ENCODE peak calls at places on chromosome 3, in ten cellular contexts. B, X, K, Q, J, P, O, Z, U and T are unnamed samples. For H3K4me1, the result is how much of the 10 kb centered on the place peaks cover.

GRCh38 chr3:112775011-112775742 is 71.5 kb downstream of the CD200R1L start:
- DNase-seq in B (no peak), X (no peak), K (no peak), Q (no peak), J (no peak), P (no peak), O (no peak), Z (peak), U (no peak), T (no peak)

GRCh38 chr3:152443212-152444023 is 174.7 kb downstream of the MBNL1 start:
- DNase-seq in B (no peak), X (no peak), K (no peak), Q (no peak), J (no peak), P (no peak), O (no peak), Z (no peak), U (no peak), T (no peak)

GRCh38 chr3:123027292-123028232 is at the start of gene SEMA5B:
- DNase-seq in B (peak), X (no peak), K (peak), Q (no peak), J (peak), P (peak), O (no peak), Z (peak), U (peak), T (no peak)

GRCh38 chr3:9129366-9129765 is 120.1 kb downstream of the SRGAP3 start:
- DNase-seq in B (no peak), X (no peak), K (no peak), Q (no peak), J (no peak), P (no peak), O (no peak), Z (no peak), U (no peak), T (no peak)

GRCh38 chr3:10248984-10249748 is 907 bp downstream of the TATDN2 start:
- DNase-seq in B (peak), X (peak), K (peak), Q (peak), J (peak), P (peak), O (no peak), Z (peak), U (peak), T (no peak)

GRCh38 chr3:49609815-49610214 is 55.5 kb downstream of the BSN start:
- DNase-seq in B (no peak), X (no peak), K (no peak), Q (no peak), J (no peak), P (no peak), O (no peak), Z (no peak), U (no peak), T (peak)

GRCh38 chr3:64859625-64860590 is 172.1 kb upstream of the ADAMTS9 start:
- DNase-seq in B (no peak), X (no peak), K (no peak), Q (no peak), J (no peak), P (no peak), O (no peak), Z (peak), U (no peak), T (no peak)

GRCh38 chr3:195072916-195073564 is 197.9 kb downstream of the XXYLT1 start:
- DNase-seq in B (peak), X (no peak), K (no peak), Q (peak), J (no peak), P (no peak), O (no peak), Z (no peak), U (no peak), T (peak)

GRCh38 chr3:40309439-40309924 is at the start of gene EIF1B:
- DNase-seq in B (peak), X (peak), K (peak), Q (peak), J (peak), P (peak), O (peak), Z (peak), U (peak), T (peak)

GRCh38 chr3:115758076-115758763 is 134.9 kb downstream of the GAP43 start:
- DNase-seq in B (no peak), X (no peak), K (no peak), Q (no peak), J (no peak), P (no peak), O (no peak), Z (peak), U (no peak), T (no peak)

GRCh38 chr3:127849368-127849767 is 27.1 kb upstream of the MGLL start:
- DNase-seq in B (no peak), X (no peak), K (peak), Q (no peak), J (no peak), P (no peak), O (no peak), Z (no peak), U (no peak), T (no peak)

GRCh38 chr3:157104521-157104920 is 55.4 kb downstream of the CCNL1 start:
- DNase-seq in B (no peak), X (no peak), K (no peak), Q (no peak), J (no peak), P (peak), O (no peak), Z (no peak), U (no peak), T (no peak)

DNA sequence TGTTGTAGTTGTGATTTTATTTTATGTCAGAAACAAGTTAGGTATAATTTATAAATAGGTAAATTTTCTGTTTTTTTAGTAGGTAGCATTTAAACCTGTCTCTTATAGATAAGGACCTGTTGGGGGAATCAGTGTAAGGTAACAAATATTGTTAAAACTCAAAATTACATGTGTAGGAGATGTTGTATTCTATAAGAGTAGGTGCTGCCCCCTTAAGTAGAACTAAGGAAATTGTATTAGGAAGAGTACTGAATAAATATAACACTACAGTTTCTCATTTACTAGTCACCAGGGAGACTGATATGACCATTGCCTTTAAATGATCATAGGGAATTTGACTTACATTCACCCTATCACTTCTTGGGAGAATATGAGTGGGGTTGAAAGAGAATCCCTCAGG is 31.2 kb downstream of the SLC25A36 start:
- DNase-seq in B (no peak), X (no peak), K (peak), Q (no peak), J (no peak), P (peak), O (no peak), Z (peak), U (no peak), T (no peak)
- TF ChIP-seq CTCF in B (peak), X (peak), K (peak), Q (peak), J (peak), P (peak), O (peak), Z (peak), U (peak), T (no peak)

GRCh38 chr3:124033360-124034015 is 41.6 kb upstream of the ROPN1 start:
- DNase-seq in B (peak), X (peak), K (peak), Q (no peak), J (peak), P (peak), O (no peak), Z (peak), U (peak), T (peak)
- H3K4me1 ChIP-seq in B (under half), X (under half), K (under half), Q (under half), J (under half), P (under half), O (under half), Z (under half), U (under half), T (under half)

GRCh38 chr3:169931747-169932520 is 20.6 kb downstream of the SAMD7 start:
- DNase-seq in B (no peak), X (no peak), K (no peak), Q (no peak), J (no peak), P (no peak), O (no peak), Z (no peak), U (no peak), T (no peak)

DNA sequence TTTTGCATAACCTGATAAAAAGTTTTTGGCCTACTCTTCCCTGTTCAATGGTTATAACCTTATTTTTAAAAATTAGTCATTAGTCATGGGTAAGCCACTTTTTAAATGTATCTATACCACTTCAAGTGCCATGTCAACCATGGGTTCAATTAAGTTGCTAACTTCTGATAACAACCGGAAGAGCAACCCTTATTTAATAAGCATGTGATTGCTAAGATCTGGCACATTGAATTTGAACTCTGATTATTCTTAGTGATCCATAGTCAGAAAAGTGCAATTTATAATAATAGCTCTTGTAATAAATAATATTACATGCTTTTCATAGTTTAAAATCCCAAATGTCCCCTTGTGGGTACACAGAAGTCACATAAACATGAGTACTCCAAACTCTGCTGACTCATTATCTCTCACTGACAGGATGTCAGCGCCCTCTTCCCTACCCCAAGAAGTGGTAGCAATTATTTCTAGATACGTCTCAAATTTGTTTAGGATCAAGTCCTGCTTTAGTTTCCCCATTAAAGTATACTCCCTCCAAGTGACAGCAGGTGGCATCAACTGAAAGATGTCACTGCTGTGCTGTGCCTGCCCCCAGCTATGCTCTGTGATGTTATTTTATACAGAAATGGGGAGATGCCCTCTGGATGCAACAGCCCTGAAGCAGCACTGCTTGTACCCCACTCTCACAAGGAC is 18.6 kb downstream of the SAMD7 start:
- DNase-seq in B (no peak), X (no peak), K (no peak), Q (no peak), J (no peak), P (no peak), O (no peak), Z (no peak), U (no peak), T (no peak)
- TF ChIP-seq CTCF in B (no peak), X (no peak), K (no peak), Q (no peak), J (no peak), P (no peak), O (peak), Z (no peak), U (no peak), T (no peak)

DNA sequence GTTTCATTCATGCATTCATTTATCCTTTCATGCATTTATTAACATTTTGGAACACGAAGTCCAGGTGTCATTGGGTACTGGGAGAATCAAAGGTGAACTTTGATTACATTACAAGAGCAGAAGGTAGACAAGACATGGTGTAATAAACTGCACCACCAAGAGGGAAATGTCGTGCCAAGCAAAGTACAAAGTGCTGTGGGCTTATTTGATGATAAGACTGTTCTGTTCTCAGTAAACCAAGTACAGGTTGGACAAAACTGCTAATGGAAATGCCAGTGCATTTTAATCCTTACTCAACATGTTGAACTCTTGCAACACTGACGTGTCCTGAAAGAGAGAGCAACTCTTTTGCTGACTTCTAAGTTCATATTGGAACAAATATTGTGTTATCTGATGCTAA is 69.4 kb downstream of the MME start:
- DNase-seq in B (no peak), X (no peak), K (no peak), Q (no peak), J (no peak), P (no peak), O (no peak), Z (no peak), U (no peak), T (no peak)
- H3K4me1 ChIP-seq in B (under half), X (under half), K (under half), Q (under half), J (under half), P (under half), O (under half), Z (under half), U (under half), T (under half)

GRCh38 chr3:111428301-111428700 is 113.7 kb upstream of the CD96 start:
- DNase-seq in B (no peak), X (no peak), K (no peak), Q (no peak), J (no peak), P (no peak), O (no peak), Z (no peak), U (no peak), T (no peak)
- TF ChIP-seq CTCF in B (no peak), X (no peak), K (no peak), Q (no peak), J (no peak), P (no peak), O (no peak), Z (no peak), U (no peak), T (no peak)

GRCh38 chr3:124998247-124998630 is 57.6 kb downstream of the HEG1 start:
- DNase-seq in B (no peak), X (no peak), K (no peak), Q (no peak), J (no peak), P (no peak), O (no peak), Z (no peak), U (no peak), T (no peak)

GRCh38 chr3:125000661-125001060 is 55.1 kb downstream of the HEG1 start:
- DNase-seq in B (no peak), X (no peak), K (no peak), Q (no peak), J (no peak), P (no peak), O (no peak), Z (no peak), U (no peak), T (no peak)

GRCh38 chr3:125001557-125002413 is 54.0 kb downstream of the HEG1 start:
- DNase-seq in B (no peak), X (no peak), K (no peak), Q (no peak), J (no peak), P (no peak), O (no peak), Z (no peak), U (no peak), T (no peak)

GRCh38 chr3:124999317-124999716 is 56.5 kb downstream of the HEG1 start:
- DNase-seq in B (no peak), X (no peak), K (no peak), Q (no peak), J (peak), P (no peak), O (no peak), Z (no peak), U (no peak), T (no peak)

GRCh38 chr3:124999897-125000296 is 55.9 kb downstream of the HEG1 start:
- DNase-seq in B (no peak), X (no peak), K (no peak), Q (no peak), J (no peak), P (no peak), O (no peak), Z (no peak), U (no peak), T (no peak)
- H3K4me1 ChIP-seq in B (half or more), X (under half), K (under half), Q (under half), J (half or more), P (under half), O (under half), Z (under half), U (under half), T (under half)

GRCh38 chr3:12815719-12816118 is 19.2 kb downstream of the CAND2 start:
- DNase-seq in B (no peak), X (no peak), K (peak), Q (no peak), J (no peak), P (no peak), O (no peak), Z (no peak), U (no peak), T (no peak)
- TF ChIP-seq CTCF in B (no peak), X (no peak), K (peak), Q (no peak), J (no peak), P (no peak), O (no peak), Z (no peak), U (peak), T (no peak)

DNA sequence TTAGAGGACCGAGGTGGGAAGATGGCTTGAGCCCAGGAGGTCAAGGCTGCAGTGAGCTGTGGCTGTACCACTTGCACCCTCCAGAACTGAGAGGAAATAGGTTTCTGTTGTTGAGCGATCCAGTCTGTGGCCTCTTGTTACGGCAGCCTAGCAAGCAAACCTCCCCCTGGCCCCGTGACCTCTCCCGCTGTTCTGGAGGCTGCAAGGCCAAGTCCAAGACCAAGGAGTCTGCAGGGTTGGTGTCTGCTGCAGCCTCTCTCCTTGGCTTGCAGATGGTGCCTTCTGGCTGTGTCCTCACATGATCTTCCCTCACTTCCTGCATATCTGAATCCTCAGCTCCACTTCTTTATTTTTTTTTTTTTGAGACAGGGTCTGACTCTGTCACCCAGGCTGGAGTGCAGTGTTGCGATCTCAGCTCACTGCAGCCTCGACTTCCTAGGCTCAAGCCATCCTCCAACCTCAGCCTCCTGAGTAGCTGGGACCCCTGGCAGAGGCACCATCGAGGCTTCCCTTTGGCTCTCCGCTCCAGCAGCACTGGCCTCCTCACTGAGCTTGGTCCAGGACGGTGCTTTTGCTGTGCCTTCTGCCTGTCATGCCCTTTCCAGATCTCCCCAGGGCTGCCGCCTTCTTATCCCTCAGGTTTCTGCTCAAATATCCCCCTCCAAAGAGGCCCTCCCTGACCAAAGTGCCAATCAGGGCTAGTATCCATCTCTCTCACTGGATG is 18.0 kb upstream of the PLXND1 start:
- DNase-seq in B (peak), X (no peak), K (no peak), Q (no peak), J (no peak), P (no peak), O (no peak), Z (no peak), U (no peak), T (peak)
- H3K4me1 ChIP-seq in B (half or more), X (under half), K (under half), Q (under half), J (half or more), P (under half), O (under half), Z (under half), U (under half), T (half or more)

GRCh38 chr3:163490119-163490518 is 1588.2 kb downstream of the SI start:
- DNase-seq in B (no peak), X (no peak), K (peak), Q (peak), J (peak), P (peak), O (peak), Z (peak), U (peak), T (no peak)
- TF ChIP-seq CTCF in B (no peak), X (no peak), K (peak), Q (peak), J (no peak), P (peak), O (peak), Z (peak), U (peak), T (no peak)

GRCh38 chr3:14252321-14253021 is 73.9 kb downstream of the LSM3 start:
- DNase-seq in B (no peak), X (no peak), K (no peak), Q (no peak), J (no peak), P (no peak), O (no peak), Z (peak), U (no peak), T (no peak)

GRCh38 chr3:14256046-14256445 is 77.4 kb downstream of the LSM3 start:
- DNase-seq in B (no peak), X (no peak), K (no peak), Q (no peak), J (no peak), P (no peak), O (no peak), Z (no peak), U (no peak), T (no peak)

GRCh38 chr3:14253983-14254382 is 75.4 kb downstream of the LSM3 start:
- DNase-seq in B (no peak), X (no peak), K (no peak), Q (no peak), J (no peak), P (no peak), O (no peak), Z (no peak), U (no peak), T (peak)

GRCh38 chr3:14254812-14255702 is 76.4 kb downstream of the LSM3 start:
- DNase-seq in B (no peak), X (no peak), K (no peak), Q (no peak), J (no peak), P (no peak), O (no peak), Z (no peak), U (no peak), T (no peak)

GRCh38 chr3:14253022-14253761 is 74.6 kb downstream of the LSM3 start:
- DNase-seq in B (no peak), X (no peak), K (no peak), Q (peak), J (no peak), P (peak), O (no peak), Z (peak), U (no peak), T (no peak)
- H3K4me1 ChIP-seq in B (under half), X (under half), K (under half), Q (under half), J (under half), P (under half), O (under half), Z (under half), U (under half), T (under half)